ENCODE peak calls at places on chromosome 22, in six cellular contexts. N is IMR-90, S is GM12864, Q is fibroblast of lung, G is suprapubic skin, Z is tibial nerve. U is an unnamed sample.

GRCh38 chr22:32771761-32772160 is 29.7 kb upstream of the TIMP3 start:
- DNase-seq in N (no peak), S (no peak), Q (no peak), G (no peak), Z (no peak), U (no peak)

GRCh38 chr22:50269573-50270301 is 443 bp downstream of the MAPK11 start:
- DNase-seq in N (peak), S (no peak), Q (peak), G (no peak), Z (no peak), U (peak)

GRCh38 chr22:48975886-48976285 is 851.8 kb downstream of the BRD1 start:
- DNase-seq in N (no peak), S (no peak), Q (no peak), G (no peak), Z (no peak), U (no peak)

GRCh38 chr22:17733484-17733883 is 40.8 kb downstream of the BID start:
- DNase-seq in N (peak), S (no peak), Q (peak), G (no peak), Z (no peak), U (peak)

GRCh38 chr22:17065433-17065832 is 19.4 kb upstream of the IL17RA start:
- DNase-seq in N (no peak), S (no peak), Q (no peak), G (no peak), Z (no peak), U (no peak)

GRCh38 chr22:38924197-38924952 is 33.0 kb upstream of the APOBEC3A start:
- DNase-seq in N (peak), S (no peak), Q (peak), G (peak), Z (peak), U (peak)

GRCh38 chr22:37633693-37634504 is 5.6 kb upstream of the SH3BP1 start:
- DNase-seq in N (peak), S (peak), Q (peak), G (peak), Z (peak), U (peak)

GRCh38 chr22:37529652-37530345 is 10.6 kb upstream of the CARD10 start:
- DNase-seq in N (no peak), S (no peak), Q (no peak), G (no peak), Z (no peak), U (no peak)

GRCh38 chr22:40449676-40450035 is 79.3 kb downstream of the SGSM3 start:
- DNase-seq in N (peak), S (no peak), Q (peak), G (no peak), Z (no peak), U (peak)

GRCh38 chr22:38699784-38700183 is 959 bp downstream of the JOSD1 start:
- DNase-seq in N (peak), S (no peak), Q (peak), G (no peak), Z (no peak), U (peak)

GRCh38 chr22:40520562-40520961 is 116.0 kb downstream of the MRTFA start:
- DNase-seq in N (no peak), S (no peak), Q (no peak), G (no peak), Z (no peak), U (no peak)

GRCh38 chr22:50267591-50268390 is 2.4 kb downstream of the MAPK11 start:
- DNase-seq in N (peak), S (no peak), Q (peak), G (no peak), Z (peak), U (peak)

GRCh38 chr22:36816635-36817428 is at the start of gene PVALB:
- DNase-seq in N (peak), S (no peak), Q (peak), G (no peak), Z (no peak), U (peak)

GRCh38 chr22:36853407-36854099 is 7.3 kb upstream of the NCF4 start:
- DNase-seq in N (peak), S (no peak), Q (peak), G (peak), Z (peak), U (peak)

GRCh38 chr22:26597026-26597425 is 7.1 kb upstream of the TPST2 start:
- DNase-seq in N (no peak), S (no peak), Q (no peak), G (no peak), Z (no peak), U (no peak)

GRCh38 chr22:36860821-36861659 is at the start of gene NCF4:
- DNase-seq in N (no peak), S (peak), Q (no peak), G (peak), Z (peak), U (no peak)

GRCh38 chr22:42313804-42314581 is 43.5 kb upstream of the TCF20 start:
- DNase-seq in N (peak), S (no peak), Q (peak), G (no peak), Z (no peak), U (peak)

GRCh38 chr22:21102659-21103267 is 57.0 kb downstream of the LRRC74B start:
- DNase-seq in N (peak), S (peak), Q (peak), G (no peak), Z (peak), U (peak)

GRCh38 chr22:37316875-37317371 is 34.6 kb downstream of the CYTH4 start:
- DNase-seq in N (peak), S (peak), Q (peak), G (peak), Z (peak), U (peak)

GRCh38 chr22:28627791-28628190 is 51.8 kb downstream of the TTC28 start:
- DNase-seq in N (no peak), S (no peak), Q (no peak), G (no peak), Z (no peak), U (no peak)

GRCh38 chr22:28630185-28630580 is 49.5 kb downstream of the TTC28 start:
- DNase-seq in N (no peak), S (no peak), Q (no peak), G (no peak), Z (no peak), U (no peak)

GRCh38 chr22:28628766-28629165 is 50.9 kb downstream of the TTC28 start:
- DNase-seq in N (no peak), S (no peak), Q (no peak), G (no peak), Z (no peak), U (no peak)

DNA sequence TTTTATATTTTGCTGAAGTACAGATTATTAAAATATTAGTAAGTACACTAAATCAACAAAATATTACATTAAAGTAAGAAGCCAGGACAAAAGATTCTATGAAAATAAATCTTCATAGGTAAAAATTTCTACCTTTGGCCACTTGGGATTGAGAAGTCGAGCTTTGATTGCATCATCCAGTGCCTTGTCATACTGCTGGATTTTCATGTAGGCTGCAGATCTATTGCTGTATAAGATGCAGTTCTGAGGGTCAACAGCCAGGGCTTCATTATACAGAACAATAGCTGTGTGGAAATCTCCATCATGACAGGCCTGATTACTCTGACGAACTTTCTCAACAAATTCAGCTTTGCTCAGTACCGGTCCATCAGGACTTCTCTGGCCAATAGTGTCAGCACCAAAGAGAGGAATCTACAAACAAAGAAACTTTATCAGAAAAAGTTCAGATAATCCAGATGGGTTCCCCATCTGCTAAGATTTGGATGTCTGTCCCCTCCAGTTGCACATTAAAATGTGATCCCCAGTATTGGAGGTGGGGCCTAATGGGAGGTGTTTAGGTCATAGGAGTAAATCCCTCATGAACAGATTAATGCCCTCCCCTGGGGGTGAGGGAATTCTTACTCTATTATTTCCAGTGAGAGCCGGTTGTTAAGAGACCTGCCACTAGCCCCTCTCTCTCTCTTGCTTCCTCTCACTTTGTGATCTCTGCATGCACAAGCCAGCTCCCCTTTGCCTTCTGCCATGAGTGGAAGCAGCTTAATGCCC is 50.0 kb downstream of the TTC28 start:
- DNase-seq in N (peak), S (no peak), Q (no peak), G (no peak), Z (no peak), U (peak)
- TF ChIP-seq CTCF in N (no peak), S (no peak), Q (no peak), G (no peak), Z (no peak), U (no peak)

GRCh38 chr22:23566716-23567475 is 13.2 kb downstream of the IGLL1 start:
- DNase-seq in N (no peak), S (no peak), Q (no peak), G (peak), Z (no peak), U (no peak)

GRCh38 chr22:23563111-23563510 is 17.0 kb downstream of the IGLL1 start:
- DNase-seq in N (no peak), S (no peak), Q (no peak), G (no peak), Z (no peak), U (no peak)

GRCh38 chr22:23564276-23564675 is 15.8 kb downstream of the IGLL1 start:
- DNase-seq in N (no peak), S (no peak), Q (no peak), G (no peak), Z (no peak), U (no peak)

GRCh38 chr22:23565288-23565941 is 14.7 kb downstream of the IGLL1 start:
- DNase-seq in N (no peak), S (no peak), Q (no peak), G (peak), Z (no peak), U (peak)

DNA sequence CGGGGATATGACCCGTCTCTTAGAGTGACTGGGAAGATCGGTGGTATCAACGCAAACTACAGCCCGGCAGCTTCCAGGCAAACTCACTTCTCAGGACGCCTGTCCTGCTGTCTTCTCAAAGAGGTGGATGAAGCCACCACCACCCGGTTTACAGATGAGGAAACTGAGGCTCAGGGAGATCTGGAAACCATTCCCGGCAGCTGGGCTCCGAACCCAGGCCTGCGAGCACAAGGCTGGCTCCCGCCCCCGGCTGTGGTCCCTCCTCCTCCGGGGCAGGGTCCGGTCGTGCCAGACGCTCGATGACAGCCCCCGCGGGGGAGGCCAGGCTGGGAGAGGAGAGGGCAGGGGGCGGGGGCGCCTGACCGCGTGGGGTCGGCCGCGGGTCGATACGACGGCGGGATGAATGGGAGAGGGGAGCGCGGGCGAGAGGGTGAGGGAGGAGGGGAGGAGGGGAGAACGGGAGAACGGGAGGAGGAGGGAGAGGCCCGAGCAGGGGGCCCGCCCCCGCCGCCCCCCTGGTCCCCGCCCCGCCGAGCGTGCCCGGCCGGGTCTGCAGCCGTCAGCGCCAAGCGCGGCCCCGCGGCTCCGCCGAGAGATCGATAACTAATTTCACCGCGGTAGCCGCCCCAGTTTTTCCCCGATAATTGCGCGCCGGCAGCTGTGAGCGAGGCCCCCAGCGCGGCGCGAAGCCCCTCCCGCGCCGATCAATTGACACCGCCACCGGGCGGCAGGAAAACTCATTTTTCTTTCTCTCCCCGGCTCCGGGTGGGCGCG is 14.0 kb downstream of the IGLL1 start:
- DNase-seq in N (no peak), S (no peak), Q (no peak), G (peak), Z (no peak), U (no peak)
- H3K4me3 ChIP-seq in N (no peak), S (no peak), Q (no peak), G (peak), Z (peak), U (no peak)

DNA sequence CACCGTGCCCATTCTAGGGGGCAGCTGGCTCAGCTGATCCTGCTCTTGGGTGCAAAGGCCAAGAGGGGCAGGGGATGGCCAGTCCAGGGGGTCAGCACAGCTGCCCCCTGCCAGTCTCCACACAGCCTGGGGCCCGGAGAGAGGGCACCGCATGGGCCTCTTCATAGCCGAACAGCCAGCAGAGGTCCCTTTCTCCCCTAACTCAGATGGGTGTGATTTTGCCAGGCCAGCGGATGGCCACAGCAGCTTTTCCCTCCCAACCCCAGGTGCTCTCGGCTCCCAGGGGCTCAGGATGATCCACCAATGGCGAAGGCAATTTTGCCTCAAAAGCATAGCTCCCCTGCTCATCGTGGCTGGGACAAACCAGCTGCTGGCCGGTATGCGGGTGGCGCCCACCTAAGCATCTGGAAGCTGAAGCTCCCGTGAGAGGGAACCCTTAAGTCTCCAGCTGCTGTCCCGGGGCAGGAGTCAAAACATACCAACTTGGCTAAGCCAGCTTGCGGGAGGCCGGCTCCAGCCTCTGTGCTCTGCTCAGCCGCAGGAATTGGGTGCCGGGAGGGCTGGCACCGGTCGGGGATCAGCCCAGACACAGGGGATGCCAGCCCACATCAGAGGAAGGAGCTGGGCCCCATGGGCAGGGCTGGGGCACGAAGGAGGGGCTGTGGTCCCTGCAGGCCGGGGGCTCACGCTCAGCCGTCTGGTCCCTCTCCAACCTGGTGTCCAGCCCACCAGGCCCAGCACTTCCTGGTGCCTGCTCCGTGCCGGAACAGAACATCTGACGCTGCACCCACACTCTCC is 30.5 kb upstream of the GNB1L start:
- DNase-seq in N (no peak), S (no peak), Q (no peak), G (peak), Z (no peak), U (no peak)
- TF ChIP-seq CTCF in N (no peak), S (no peak), Q (no peak), G (no peak), Z (no peak), U (no peak)

GRCh38 chr22:19797631-19798319 is 37.2 kb downstream of the TBX1 start:
- DNase-seq in N (no peak), S (no peak), Q (no peak), G (peak), Z (no peak), U (no peak)

GRCh38 chr22:19799322-19800190 is 39.0 kb downstream of the TBX1 start:
- DNase-seq in N (peak), S (no peak), Q (peak), G (peak), Z (peak), U (peak)

GRCh38 chr22:19798320-19798665 is 37.7 kb downstream of the TBX1 start:
- DNase-seq in N (no peak), S (no peak), Q (no peak), G (no peak), Z (no peak), U (no peak)

GRCh38 chr22:19800306-19800705 is 39.7 kb downstream of the TBX1 start:
- DNase-seq in N (no peak), S (no peak), Q (no peak), G (no peak), Z (no peak), U (no peak)

GRCh38 chr22:19798825-19799224 is 38.2 kb downstream of the TBX1 start:
- DNase-seq in N (no peak), S (no peak), Q (no peak), G (peak), Z (no peak), U (no peak)
- H3K4me3 ChIP-seq in N (no peak), S (no peak), Q (no peak), G (no peak), Z (no peak), U (no peak)

GRCh38 chr22:22508274-22509176 is at the start of gene ZNF280B:
- DNase-seq in N (peak), S (peak), Q (peak), G (peak), Z (no peak), U (peak)
- TF ChIP-seq CTCF in N (peak), S (peak), Q (peak), G (peak), Z (peak), U (peak)

GRCh38 chr22:31038686-31039085 is 42.4 kb upstream of the SMTN start:
- DNase-seq in N (no peak), S (no peak), Q (no peak), G (no peak), Z (no peak), U (no peak)

GRCh38 chr22:31039393-31039792 is 41.7 kb upstream of the SMTN start:
- DNase-seq in N (peak), S (no peak), Q (peak), G (no peak), Z (no peak), U (peak)

GRCh38 chr22:31040542-31041398 is 40.3 kb upstream of the SMTN start:
- DNase-seq in N (no peak), S (no peak), Q (no peak), G (no peak), Z (no peak), U (no peak)

DNA sequence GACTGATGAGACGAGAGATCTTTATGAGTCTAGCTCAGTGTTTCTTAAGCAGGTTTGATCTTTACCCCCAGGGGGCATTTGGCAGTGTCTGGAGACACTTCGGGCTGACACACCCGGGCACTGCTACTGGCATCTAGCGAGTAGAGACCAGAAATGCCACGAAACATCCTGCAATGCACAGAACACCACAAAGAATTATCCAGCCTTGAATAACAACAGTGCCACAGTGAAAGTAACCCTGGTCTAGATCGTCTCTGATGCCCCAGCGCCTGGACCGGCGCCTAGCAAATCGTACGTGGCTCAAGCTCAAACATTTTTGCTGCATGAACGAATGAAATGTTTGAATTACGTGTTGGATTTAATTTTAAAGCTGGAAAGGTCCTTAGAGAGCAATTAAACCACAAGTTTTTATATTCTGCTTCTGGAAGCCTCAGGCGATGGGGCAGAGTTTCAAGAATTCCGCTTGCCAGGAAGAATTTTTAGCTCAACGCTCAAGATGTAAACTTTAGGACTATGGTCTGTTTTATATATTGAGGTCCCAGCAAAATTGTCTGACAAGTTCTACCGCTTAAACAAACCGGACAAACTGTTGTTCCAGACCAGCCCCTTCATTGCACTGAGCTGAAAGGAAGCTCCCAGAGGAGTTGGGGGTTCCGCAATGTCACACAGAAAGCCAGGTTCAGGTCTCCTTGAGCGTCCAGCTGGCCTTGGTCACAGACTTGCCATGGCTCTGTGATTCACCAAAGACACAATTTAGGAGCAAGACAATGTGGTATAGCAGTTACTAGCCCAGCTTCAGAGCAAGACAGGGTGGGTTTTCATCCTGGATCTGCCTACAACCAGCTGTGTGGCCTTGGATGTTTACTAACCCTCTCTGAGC is 44.2 kb upstream of the SMTN start:
- DNase-seq in N (peak), S (no peak), Q (peak), G (no peak), Z (no peak), U (peak)
- H3K4me3 ChIP-seq in N (peak), S (no peak), Q (peak), G (peak), Z (no peak), U (peak)

DNA sequence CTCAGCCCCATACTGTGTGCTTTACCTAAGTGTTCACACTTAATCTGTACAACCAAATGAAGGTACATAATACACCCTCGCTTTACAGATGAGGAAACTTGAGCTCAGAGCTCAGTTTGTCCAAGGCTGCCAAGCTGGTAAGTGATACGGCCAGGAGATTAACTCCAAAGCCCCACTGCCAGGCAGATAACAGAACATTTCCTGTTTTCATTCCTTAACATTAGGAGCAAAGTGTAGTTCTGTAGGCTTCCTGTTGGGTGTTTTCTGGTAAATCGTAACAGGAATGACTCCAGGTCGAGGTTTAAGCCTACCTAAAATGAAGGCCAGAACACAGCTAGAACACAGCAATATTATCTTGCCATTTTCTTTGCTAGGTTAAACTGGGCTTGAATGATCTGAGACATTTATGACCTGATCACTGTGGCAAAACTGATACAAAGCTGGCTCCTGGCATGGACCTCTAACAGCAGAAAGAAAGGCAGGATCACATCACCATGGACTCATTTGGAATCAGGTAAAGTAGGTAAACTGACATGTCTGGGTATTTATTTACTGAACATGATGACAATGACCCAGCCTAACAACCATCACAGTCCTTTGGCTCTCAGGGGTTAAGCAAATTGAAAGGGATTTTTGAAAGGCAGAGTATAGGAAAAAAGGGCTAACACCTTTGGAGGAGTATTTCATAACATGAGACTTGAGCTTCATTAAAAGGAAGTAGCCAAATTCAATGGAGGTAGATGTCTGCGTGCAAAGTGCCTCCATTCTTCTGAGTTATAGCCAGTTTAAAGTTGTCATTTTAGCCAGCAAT is 3.9 kb upstream of the NUP50 start:
- DNase-seq in N (peak), S (no peak), Q (peak), G (no peak), Z (no peak), U (peak)
- TF ChIP-seq CTCF in N (peak), S (no peak), Q (no peak), G (no peak), Z (no peak), U (peak)